ENCODE peak calls at places on chromosome 16, in eight cellular contexts. Q, D, G, X, L, T, A and S are unnamed samples.

GRCh38 chr16:25060920-25061319 is 45.8 kb upstream of the ARHGAP17 start:
- DNase-seq in Q (no peak), D (no peak), G (no peak), X (no peak), L (peak; percentile 92), T (no peak), A (no peak), S (no peak)

GRCh38 chr16:19884021-19884485 is 595 bp downstream of the GPRC5B start:
- DNase-seq in Q (peak; percentile 60), D (peak; percentile 43), G (no peak), X (no peak), L (peak; percentile 38), T (no peak), A (no peak), S (no peak)

GRCh38 chr16:57723170-57723569 is 12.4 kb upstream of the KATNB1 start:
- DNase-seq in Q (no peak), D (peak; percentile 56), G (no peak), X (no peak), L (no peak), T (peak; percentile 49), A (no peak), S (no peak)

GRCh38 chr16:30755955-30756780 is 5.7 kb downstream of the CFAP119 start:
- DNase-seq in Q (no peak), D (no peak), G (no peak), X (no peak), L (no peak), T (no peak), A (no peak), S (no peak)

GRCh38 chr16:73000020-73000906 is 47.7 kb downstream of the ZFHX3 start:
- DNase-seq in Q (no peak), D (no peak), G (no peak), X (no peak), L (no peak), T (peak; percentile 41), A (no peak), S (no peak)

GRCh38 chr16:20799599-20799998 is 6.7 kb downstream of the ERI2 start:
- DNase-seq in Q (no peak), D (no peak), G (no peak), X (no peak), L (peak; percentile 56), T (peak; percentile 44), A (no peak), S (no peak)

GRCh38 chr16:85465328-85466307 is 147.5 kb upstream of the GSE1 start:
- DNase-seq in Q (peak; percentile 94), D (no peak), G (peak; percentile 18), X (no peak), L (peak; percentile 94), T (peak; percentile 65), A (no peak), S (no peak)

GRCh38 chr16:87207509-87207908 is 109.7 kb downstream of the C16orf95 start:
- DNase-seq in Q (no peak), D (no peak), G (peak; percentile 79), X (no peak), L (no peak), T (peak; percentile 93), A (no peak), S (no peak)

GRCh38 chr16:80931985-80932720 is 74.5 kb downstream of the CMC2 start:
- DNase-seq in Q (peak; percentile 81), D (peak; percentile 60), G (no peak), X (no peak), L (peak; percentile 62), T (peak; percentile 77), A (peak; percentile 14), S (no peak)

GRCh38 chr16:87693827-87694226 is 72.0 kb downstream of the KLHDC4 start:
- DNase-seq in Q (no peak), D (no peak), G (no peak), X (no peak), L (no peak), T (no peak), A (no peak), S (no peak)

GRCh38 chr16:81237282-81237681 is 1.2 kb upstream of the BCO1 start:
- DNase-seq in Q (peak; percentile 76), D (no peak), G (no peak), X (no peak), L (no peak), T (no peak), A (no peak), S (no peak)

GRCh38 chr16:27444015-27444414 is 42.0 kb downstream of the IL21R start:
- DNase-seq in Q (no peak), D (no peak), G (no peak), X (no peak), L (no peak), T (peak; percentile 65), A (no peak), S (no peak)

GRCh38 chr16:85453-85782 is 7.4 kb downstream of the MPG start:
- DNase-seq in Q (no peak), D (no peak), G (no peak), X (no peak), L (no peak), T (no peak), A (no peak), S (no peak)

GRCh38 chr16:57483725-57484514 is 2.4 kb downstream of the DOK4 start:
- DNase-seq in Q (no peak), D (no peak), G (no peak), X (no peak), L (no peak), T (no peak), A (no peak), S (no peak)

GRCh38 chr16:88781140-88782077 is 3.6 kb downstream of the PIEZO1 start:
- DNase-seq in Q (no peak), D (no peak), G (no peak), X (no peak), L (no peak), T (no peak), A (peak; percentile 76), S (peak; percentile 94)

GRCh38 chr16:4935231-4935855 is 1.6 kb downstream of the PPL start:
- DNase-seq in Q (peak; percentile 97), D (no peak), G (peak; percentile 84), X (peak; percentile 68), L (no peak), T (peak; percentile 81), A (no peak), S (no peak)

GRCh38 chr16:11151156-11151904 is 104.7 kb downstream of the SOCS1 start:
- DNase-seq in Q (no peak), D (no peak), G (no peak), X (no peak), L (no peak), T (no peak), A (no peak), S (no peak)

DNA sequence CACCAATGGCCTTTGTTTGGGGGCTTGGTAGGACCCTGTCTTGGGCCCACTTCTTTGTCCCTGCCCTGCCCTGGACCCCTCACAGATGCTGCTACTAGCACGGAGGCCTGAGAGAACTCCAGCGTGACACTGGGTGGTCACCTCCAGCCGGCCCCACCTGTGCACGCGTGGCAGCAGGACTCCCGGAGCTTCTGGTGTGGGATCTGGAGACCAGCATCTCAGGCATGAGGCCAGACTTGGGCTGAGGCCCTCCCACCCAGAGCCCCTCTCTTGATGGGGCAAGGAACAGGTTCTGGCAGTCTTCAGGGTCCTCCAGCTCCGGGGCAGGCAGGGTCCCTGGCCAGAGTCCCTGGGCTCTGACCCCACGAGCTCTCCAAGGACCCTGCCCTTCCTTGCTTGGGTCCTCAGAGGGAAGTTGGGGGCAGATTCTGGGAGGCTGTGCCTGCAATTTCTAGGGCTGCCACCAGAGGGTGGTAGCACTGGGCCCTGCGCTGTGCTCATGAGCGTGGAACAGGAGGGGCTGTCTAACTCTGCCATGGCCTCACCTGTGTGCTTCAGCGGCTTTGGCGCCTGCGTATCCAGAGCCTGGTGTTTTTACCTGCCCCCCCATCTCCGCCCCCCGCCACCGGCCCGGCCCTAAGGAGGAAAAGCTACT is 3.1 kb upstream of the BAIAP3 start:
- DNase-seq in Q (no peak), D (no peak), G (no peak), X (no peak), L (no peak), T (no peak), A (no peak), S (no peak)
- TF ChIP-seq CTCF in Q (peak; percentile 38), D (peak; percentile 92), G (peak; percentile 31), X (peak; percentile 24), L (peak; percentile 48), T (peak; percentile 64), A (peak; percentile 58), S (peak; percentile 53)

GRCh38 chr16:67013823-67014640 is 14.9 kb upstream of the CBFB start:
- DNase-seq in Q (peak; percentile 70), D (peak; percentile 71), G (no peak), X (no peak), L (peak; percentile 78), T (peak; percentile 64), A (peak; percentile 73), S (no peak)
- TF ChIP-seq CTCF in Q (no peak), D (peak; percentile 13), G (no peak), X (peak; percentile 34), L (no peak), T (no peak), A (peak; percentile 19), S (peak; percentile 41)

DNA sequence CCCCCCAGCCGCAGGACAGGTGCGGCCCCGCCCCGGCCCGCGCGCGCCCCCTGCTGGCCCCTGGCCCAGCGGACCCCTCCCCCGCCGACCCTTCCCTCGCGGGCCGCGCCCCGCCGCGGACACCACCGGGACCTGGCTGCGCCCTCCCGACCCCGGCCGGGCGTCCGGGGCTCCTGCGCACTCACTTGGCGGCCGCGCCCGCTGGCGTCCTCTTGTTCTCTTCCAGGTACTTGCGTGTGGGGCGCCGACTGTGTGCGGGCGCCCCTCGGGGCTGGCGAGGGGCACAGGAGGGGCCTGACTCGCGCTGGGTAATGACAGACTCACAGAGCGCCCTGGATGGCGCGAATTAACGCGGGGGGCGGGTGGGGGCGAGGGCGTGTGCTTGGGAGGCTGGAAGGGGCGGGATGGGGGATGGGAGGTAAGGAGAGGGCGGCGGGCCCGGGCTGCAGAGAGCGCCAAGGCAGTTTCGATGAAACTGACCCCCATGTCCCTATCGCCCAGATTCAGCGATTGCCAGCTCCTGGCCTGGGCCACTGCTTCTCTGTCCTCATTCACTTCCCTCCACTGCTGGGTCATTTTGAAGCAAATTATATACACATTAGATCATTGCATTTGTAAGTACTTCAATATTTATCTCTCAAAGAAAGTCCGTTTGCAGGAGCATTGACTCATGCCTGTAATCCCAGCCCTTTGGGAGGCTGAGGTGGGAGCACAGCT is 445 bp upstream of the DBNDD1 start:
- DNase-seq in Q (no peak), D (peak; percentile 65), G (no peak), X (no peak), L (peak; percentile 65), T (peak; percentile 67), A (peak; percentile 58), S (no peak)
- TF ChIP-seq CTCF in Q (peak; percentile 54), D (peak; percentile 59), G (no peak), X (no peak), L (no peak), T (no peak), A (no peak), S (no peak)

GRCh38 chr16:84153660-84154214 is 8.6 kb downstream of the DNAAF1 start:
- DNase-seq in Q (no peak), D (no peak), G (no peak), X (no peak), L (no peak), T (no peak), A (no peak), S (no peak)

GRCh38 chr16:84158455-84158854 is 13.3 kb downstream of the DNAAF1 start:
- DNase-seq in Q (no peak), D (no peak), G (no peak), X (no peak), L (no peak), T (no peak), A (no peak), S (no peak)

GRCh38 chr16:84159006-84159405 is 13.9 kb downstream of the DNAAF1 start:
- DNase-seq in Q (no peak), D (no peak), G (no peak), X (no peak), L (no peak), T (no peak), A (no peak), S (no peak)

GRCh38 chr16:84155226-84155625 is 10.1 kb downstream of the DNAAF1 start:
- DNase-seq in Q (no peak), D (no peak), G (no peak), X (no peak), L (no peak), T (no peak), A (no peak), S (no peak)

GRCh38 chr16:84156342-84156784 is 11.3 kb downstream of the DNAAF1 start:
- DNase-seq in Q (no peak), D (no peak), G (no peak), X (no peak), L (no peak), T (no peak), A (no peak), S (no peak)
- TF ChIP-seq CTCF in Q (no peak), D (no peak), G (no peak), X (no peak), L (peak; percentile 9), T (no peak), A (peak; percentile 17), S (no peak)